ENCODE peak calls at places on chromosomes 4 and X, in eight cellular contexts. J, H, S, F, E, P, B and T are unnamed samples.

GRCh38 chrX:154401045-154401799 is 3.0 kb downstream of the RPL10 start:
- DNase-seq in B (no peak), E (no peak), H (no peak), S (peak), F (no peak), J (no peak), P (no peak), T (no peak)

GRCh38 chrX:130669233-130669632 is 233.8 kb downstream of the ENOX2 start:
- DNase-seq in H (peak), E (no peak), B (no peak), F (no peak), P (no peak), S (no peak), J (no peak), T (no peak)

GRCh38 chrX:99522450-99522849 is 887.6 kb downstream of the PCDH19 start:
- DNase-seq in J (no peak), F (no peak), B (no peak), H (no peak), S (no peak), E (no peak), P (no peak), T (no peak)

GRCh38 chr4:39151120-39151713 is 31.1 kb upstream of the WDR19 start:
- DNase-seq in E (no peak), J (no peak), P (no peak), F (no peak), S (no peak), B (no peak), H (peak), T (peak)

GRCh38 chr4:24226018-24226417 is 336.2 kb upstream of the PPARGC1A start:
- DNase-seq in B (no peak), E (no peak), P (no peak), H (no peak), F (no peak), S (no peak), J (no peak), T (no peak)

GRCh38 chr4:115323106-115323684 is 209.8 kb upstream of the NDST4 start:
- DNase-seq in B (no peak), J (no peak), F (no peak), S (no peak), E (no peak), P (no peak), H (no peak), T (no peak)

GRCh38 chrX:41960142-41960541 is 36.8 kb upstream of the CASK start:
- DNase-seq in B (no peak), S (peak), H (no peak), F (no peak), P (no peak), J (no peak), E (no peak), T (no peak)

GRCh38 chr4:26325191-26325590 is 4.4 kb downstream of the RBPJ start:
- DNase-seq in B (no peak), H (peak), S (peak), F (no peak), P (no peak), E (no peak), J (no peak), T (peak)

GRCh38 chrX:86946569-86946968 is 571.0 kb upstream of the KLHL4 start:
- DNase-seq in S (peak), J (peak), F (peak), E (no peak), H (peak), P (no peak), B (peak), T (peak)

GRCh38 chr4:83110222-83110945 is 4.1 kb downstream of the PLAC8 start:
- DNase-seq in S (peak), F (peak), E (peak), B (peak), H (peak), P (peak), J (peak), T (peak)

GRCh38 chr4:186146443-186146842 is 41.9 kb downstream of the FAM149A start:
- DNase-seq in S (no peak), E (no peak), H (no peak), J (no peak), P (no peak), F (no peak), B (no peak), T (no peak)

GRCh38 chr4:186150926-186151325 is 40.4 kb upstream of the CYP4V2 start:
- DNase-seq in F (no peak), B (no peak), H (no peak), P (no peak), E (no peak), J (no peak), S (no peak), T (no peak)

GRCh38 chr4:186151499-186151898 is 39.9 kb upstream of the CYP4V2 start:
- DNase-seq in E (no peak), S (no peak), J (no peak), B (no peak), P (no peak), F (no peak), H (no peak), T (no peak)

GRCh38 chr4:186148335-186148975 is 42.9 kb upstream of the CYP4V2 start:
- DNase-seq in P (no peak), S (no peak), H (no peak), E (no peak), B (no peak), F (no peak), J (no peak), T (no peak)

DNA sequence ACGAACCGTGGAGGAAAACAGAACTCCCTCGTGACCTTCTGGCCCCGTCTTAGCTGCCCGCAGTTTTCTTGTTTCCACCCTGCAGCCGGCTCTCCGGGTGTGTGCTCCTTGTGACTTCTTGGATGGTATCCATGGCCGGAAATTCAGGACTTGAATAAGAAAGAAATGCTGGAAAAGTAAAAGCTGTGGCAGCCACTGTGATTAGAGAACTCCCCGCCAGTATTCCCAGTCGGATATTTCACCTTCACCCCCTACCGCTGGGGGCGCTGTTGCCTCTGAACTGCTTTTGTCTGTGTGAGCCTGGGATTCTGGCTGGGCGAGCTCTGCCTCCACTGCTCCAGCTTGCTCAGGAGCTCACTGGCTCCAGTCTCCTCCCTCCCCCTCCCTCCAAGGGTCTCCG is 41.5 kb upstream of the CYP4V2 start:
- DNase-seq in E (no peak), B (peak), S (peak), J (no peak), F (peak), H (peak), P (no peak), T (peak)
- TF ChIP-seq CTCF in E (no peak), B (peak), S (peak), J (peak), F (no peak), H (peak), P (peak), T (peak)

DNA sequence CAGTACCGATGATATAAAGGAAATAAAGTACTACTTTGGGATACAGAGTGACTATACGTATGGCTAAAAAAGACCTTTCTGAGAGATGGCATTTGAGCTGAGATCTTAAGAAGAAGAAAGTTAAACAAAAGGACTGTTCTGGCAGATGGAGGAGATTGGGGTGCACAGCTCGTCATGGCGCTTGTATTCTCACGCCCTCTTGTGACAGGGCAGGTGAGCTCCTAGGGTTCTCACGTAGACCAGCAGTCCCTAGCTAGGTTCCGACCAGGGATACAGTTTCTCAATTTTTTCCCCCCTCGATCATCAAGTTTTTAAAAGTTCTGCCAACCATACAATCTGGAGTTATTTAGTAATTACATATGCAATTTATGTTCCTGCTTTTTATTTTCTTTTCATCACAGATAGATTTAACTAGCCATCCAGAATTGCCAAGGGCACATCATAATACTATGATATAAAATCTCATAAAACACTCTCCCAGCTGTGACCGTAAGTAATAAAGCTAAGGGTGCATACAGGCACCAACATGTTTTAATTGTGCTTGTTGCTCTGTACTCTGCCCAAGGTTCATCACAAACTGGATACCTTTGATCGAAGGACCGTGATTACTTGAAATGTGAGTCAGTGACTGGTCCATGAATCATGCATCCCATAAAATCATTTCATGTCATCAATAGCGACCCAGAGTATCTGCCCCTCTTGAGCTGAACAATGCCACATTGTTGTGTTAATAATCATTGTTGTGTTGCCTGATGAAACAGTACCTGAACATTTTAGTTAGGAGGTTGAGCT is 69.4 kb upstream of the ZNF518B start:
- DNase-seq in B (peak), J (peak), H (no peak), P (no peak), E (no peak), F (no peak), S (no peak), T (peak)
- TF ChIP-seq CTCF in B (peak), J (no peak), H (no peak), P (no peak), E (no peak), F (no peak), S (no peak), T (no peak)

GRCh38 chr4:87377816-87378215 is 13.2 kb downstream of the HSD17B11 start:
- DNase-seq in J (no peak), P (no peak), E (no peak), S (no peak), H (no peak), F (no peak), B (no peak), T (no peak)

GRCh38 chr4:87387237-87387636 is 3.8 kb downstream of the HSD17B11 start:
- DNase-seq in S (no peak), H (no peak), B (no peak), E (no peak), F (no peak), P (no peak), J (no peak), T (no peak)

GRCh38 chr4:87382931-87383330 is 8.1 kb downstream of the HSD17B11 start:
- DNase-seq in S (no peak), F (no peak), P (no peak), J (no peak), E (no peak), H (no peak), B (no peak), T (no peak)

DNA sequence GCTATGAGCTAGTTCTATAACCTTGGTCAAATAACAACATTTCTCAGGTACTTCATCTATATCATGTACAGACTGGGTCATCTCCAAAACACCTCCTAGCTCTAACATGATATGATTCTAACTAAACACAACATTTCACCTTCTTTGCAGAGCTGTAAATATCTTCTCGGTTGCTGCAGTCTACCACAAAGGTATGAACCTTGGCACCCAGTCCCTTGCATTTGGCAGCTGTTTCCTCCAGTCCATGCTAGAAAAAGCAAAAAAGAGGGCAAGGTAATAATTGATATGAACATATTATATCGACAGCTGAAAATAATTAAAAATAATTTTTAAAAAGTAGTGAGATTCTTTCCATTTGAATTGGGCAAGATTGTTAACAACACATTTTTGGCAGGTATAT is 8.9 kb downstream of the HSD17B11 start:
- DNase-seq in E (no peak), B (no peak), J (no peak), S (no peak), F (no peak), H (no peak), P (no peak), T (no peak)
- TF ChIP-seq CTCF in E (no peak), B (no peak), J (no peak), S (no peak), F (no peak), H (no peak), P (no peak), T (no peak)

GRCh38 chrX:74788545-74789086 is 136.6 kb downstream of the NEXMIF start:
- DNase-seq in P (no peak), H (no peak), B (no peak), E (no peak), J (peak), F (no peak), S (peak), T (peak)
- TF ChIP-seq CTCF in P (no peak), H (no peak), B (no peak), E (no peak), J (no peak), F (no peak), S (no peak), T (no peak)

GRCh38 chr4:151408380-151408629 is 671 bp upstream of the FHIP1A start:
- DNase-seq in B (peak), J (no peak), S (no peak), H (no peak), E (no peak), P (no peak), F (no peak), T (no peak)

GRCh38 chr4:151407466-151408379 is 1.3 kb upstream of the FHIP1A start:
- DNase-seq in H (no peak), S (no peak), J (no peak), B (no peak), P (peak), F (peak), E (no peak), T (no peak)

GRCh38 chr4:151407018-151407417 is 2.0 kb upstream of the FHIP1A start:
- DNase-seq in H (no peak), P (no peak), E (no peak), J (no peak), B (no peak), S (no peak), F (no peak), T (no peak)

GRCh38 chr4:151409470-151410313 is 716 bp downstream of the FHIP1A start:
- DNase-seq in P (no peak), H (peak), E (no peak), J (peak), B (peak), F (peak), S (no peak), T (peak)

GRCh38 chr4:151408630-151409469 is at the start of gene FHIP1A:
- DNase-seq in H (peak), E (peak), S (peak), B (peak), P (peak), J (peak), F (peak), T (peak)
- TF ChIP-seq CTCF in H (peak), E (no peak), S (no peak), B (no peak), P (no peak), J (peak), F (no peak), T (no peak)

GRCh38 chr4:72290737-72291136 is 258.9 kb downstream of the NPFFR2 start:
- DNase-seq in F (no peak), J (no peak), S (no peak), B (no peak), E (no peak), P (no peak), H (no peak), T (no peak)

GRCh38 chr4:72280252-72280651 is 248.5 kb downstream of the NPFFR2 start:
- DNase-seq in S (no peak), F (no peak), H (no peak), E (no peak), P (no peak), J (no peak), B (no peak), T (no peak)

GRCh38 chr4:72283357-72283756 is 251.6 kb downstream of the NPFFR2 start:
- DNase-seq in E (no peak), S (no peak), H (no peak), F (no peak), P (no peak), B (no peak), J (no peak), T (no peak)

GRCh38 chr4:72286185-72286584 is 254.4 kb downstream of the NPFFR2 start:
- DNase-seq in B (no peak), F (no peak), H (peak), J (peak), P (no peak), E (no peak), S (peak), T (peak)
- TF ChIP-seq CTCF in B (no peak), F (peak), H (peak), J (peak), P (peak), E (no peak), S (no peak), T (peak)

GRCh38 chr4:153466637-153467153 is 535 bp downstream of the TMEM131L start:
- DNase-seq in B (no peak), E (no peak), J (peak), P (peak), F (no peak), H (no peak), S (no peak), T (no peak)

GRCh38 chr4:153465145-153465544 is 1.0 kb upstream of the TMEM131L start:
- DNase-seq in P (no peak), B (no peak), S (no peak), J (no peak), E (no peak), H (no peak), F (no peak), T (peak)

GRCh38 chr4:153465922-153466636 is at the start of gene TMEM131L:
- DNase-seq in P (peak), J (peak), B (peak), H (peak), S (peak), F (peak), E (no peak), T (peak)

GRCh38 chr4:153464068-153464467 is 2.1 kb upstream of the TMEM131L start:
- DNase-seq in P (no peak), F (no peak), H (no peak), S (no peak), E (no peak), J (no peak), B (no peak), T (no peak)

DNA sequence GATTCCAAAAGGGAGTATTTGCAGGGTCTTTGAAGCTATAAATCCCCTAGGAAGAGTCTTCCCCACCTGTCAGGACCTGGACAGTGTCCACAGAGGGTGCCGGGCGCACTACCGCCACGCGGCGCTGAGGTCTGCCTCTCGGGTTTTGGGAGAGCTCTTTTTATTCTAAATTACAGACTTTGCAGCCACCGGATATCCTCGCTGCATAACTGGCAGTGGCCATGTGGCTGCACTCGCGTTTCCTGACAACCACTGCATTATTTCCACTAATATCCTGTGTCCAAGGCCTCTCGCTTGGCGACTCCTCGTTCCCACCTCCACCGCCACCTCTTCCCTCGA is 608 bp upstream of the TMEM131L start:
- DNase-seq in E (no peak), B (peak), H (peak), J (peak), P (peak), S (peak), F (peak), T (peak)
- TF ChIP-seq CTCF in E (no peak), B (no peak), H (peak), J (peak), P (peak), S (no peak), F (peak), T (peak)

GRCh38 chr4:74793757-74794340 is 474 bp downstream of the BTC start:
- DNase-seq in J (peak), S (peak), F (peak), E (no peak), P (peak), B (no peak), H (peak), T (peak)
- TF ChIP-seq CTCF in J (peak), S (peak), F (no peak), E (no peak), P (peak), B (no peak), H (peak), T (peak)